ENCODE peak calls at places on chromosomes 7 and 10, in nine cellular contexts. Z is ELR, J is hypothalamus, W is T-cell, U is transverse colon, E is OCI-LY7, K is WTC11, T is mesenteric fat pad, X is nephron progenitor cell. A is an unnamed sample.

GRCh38 chr10:63711866-63712716 is 190.9 kb downstream of the REEP3 start:
- DNase-seq in X (no peak), W (no peak), T (peak), Z (peak), K (no peak), J (peak), U (peak), E (no peak), A (peak)

GRCh38 chr7:134431805-134432204 is 27.1 kb downstream of the AKR1B1 start:
- DNase-seq in J (no peak), X (no peak), U (peak), T (no peak), Z (no peak), W (no peak), K (no peak), E (no peak), A (no peak)

GRCh38 chr10:7165500-7166177 is 245.2 kb downstream of the SFMBT2 start:
- DNase-seq in J (no peak), E (no peak), W (no peak), X (no peak), Z (no peak), U (no peak), K (no peak), T (no peak), A (no peak)

GRCh38 chr10:117112220-117112619 is 25.9 kb downstream of the VAX1 start:
- DNase-seq in K (no peak), X (no peak), U (no peak), Z (peak), J (no peak), E (no peak), T (no peak), W (no peak), A (no peak)

GRCh38 chr10:680146-680545 is 9.3 kb downstream of the DIP2C start:
- DNase-seq in X (no peak), W (no peak), E (no peak), U (no peak), Z (no peak), K (no peak), J (no peak), T (no peak), A (peak)

GRCh38 chr7:158192184-158192835 is 395.3 kb downstream of the PTPRN2 start:
- DNase-seq in W (no peak), Z (no peak), X (no peak), J (no peak), E (no peak), U (no peak), T (no peak), K (no peak), A (no peak)

GRCh38 chr10:47047127-47047504 is 135.9 kb downstream of the PTPN20 start:
- DNase-seq in Z (no peak), J (no peak), K (peak), W (no peak), U (no peak), T (no peak), X (no peak), E (no peak), A (no peak)

GRCh38 chr7:130294314-130294713 is 1.4 kb downstream of the CPA4 start:
- DNase-seq in E (no peak), K (no peak), X (no peak), W (no peak), Z (no peak), U (no peak), T (peak), J (no peak), A (no peak)

GRCh38 chr10:75335191-75335590 is 66.4 kb downstream of the ZNF503 start:
- DNase-seq in K (no peak), T (no peak), Z (no peak), J (no peak), E (no peak), X (no peak), W (no peak), U (no peak), A (no peak)

GRCh38 chr7:82017334-82017943 is 247.6 kb upstream of the HGF start:
- DNase-seq in K (no peak), U (no peak), Z (peak), E (peak), X (no peak), T (no peak), W (no peak), J (no peak), A (no peak)

GRCh38 chr7:141649137-141649864 is 52.7 kb downstream of the DENND11 start:
- DNase-seq in X (no peak), T (no peak), K (no peak), W (no peak), J (no peak), U (no peak), E (peak), Z (no peak), A (no peak)

GRCh38 chr10:125149278-125150047 is 10.9 kb downstream of the CTBP2 start:
- DNase-seq in E (no peak), X (no peak), U (peak), K (no peak), Z (peak), J (no peak), T (no peak), W (no peak), A (no peak)

GRCh38 chr7:80721880-80722595 is 83.6 kb downstream of the CD36 start:
- DNase-seq in E (no peak), K (no peak), J (no peak), T (no peak), Z (peak), U (no peak), W (no peak), X (no peak), A (no peak)

GRCh38 chr10:17730667-17731066 is 21.3 kb upstream of the TMEM236 start:
- DNase-seq in Z (no peak), U (no peak), K (no peak), X (no peak), T (no peak), E (no peak), J (no peak), W (no peak), A (no peak)

A was measured in WERI-Rb-1.